ENCODE peak calls at places on chromosomes 2 and 18, in ten cellular contexts. One of them, this sample, is unnamed.
A peak's percentile ranks its signal among the peaks of the same experiment; 100 is the strongest.

GRCh38 chr2:219205981-219206441 is 571 bp upstream of the ZFAND2B start:
- DNase-seq in COR-L47: no peak
- DNase-seq in Peyer's patch: no peak
- DNase-seq in EL: no peak
- DNase-seq in NCI-H1417: no peak
- DNase-seq in activated CD8-positive, alpha-beta memory T cell treated with anti-CD3 and anti-CD28 coated beads, Interleukin-2, amount 50 U/mL, for 48 hours: no peak
- DNase-seq in LHCN-M2: no peak
- DNase-seq in activated CD8-positive, alpha-beta T cell treated with anti-CD3 and anti-CD28 coated beads for 36 hours: no peak
- DNase-seq in AG04450: no peak
- DNase-seq in HTR-8/SVneo: no peak
- DNase-seq in this sample: no peak

GRCh38 chr2:185279999-185280398 is 458.6 kb upstream of the FSIP2 start:
- DNase-seq in COR-L47: peak; percentile 3
- DNase-seq in HTR-8/SVneo: no peak
- DNase-seq in activated CD8-positive, alpha-beta T cell treated with anti-CD3 and anti-CD28 coated beads for 36 hours: no peak
- DNase-seq in EL: no peak
- DNase-seq in LHCN-M2: peak; percentile 24
- DNase-seq in AG04450: no peak
- DNase-seq in Peyer's patch: no peak
- DNase-seq in activated CD8-positive, alpha-beta memory T cell treated with anti-CD3 and anti-CD28 coated beads, Interleukin-2, amount 50 U/mL, for 48 hours: no peak
- DNase-seq in NCI-H1417: no peak
- DNase-seq in this sample: no peak

GRCh38 chr18:75075016-75075305 is 134.0 kb downstream of the PTGR3 start:
- DNase-seq in HTR-8/SVneo: no peak
- DNase-seq in LHCN-M2: no peak
- DNase-seq in Peyer's patch: no peak
- DNase-seq in activated CD8-positive, alpha-beta memory T cell treated with anti-CD3 and anti-CD28 coated beads, Interleukin-2, amount 50 U/mL, for 48 hours: no peak
- DNase-seq in activated CD8-positive, alpha-beta T cell treated with anti-CD3 and anti-CD28 coated beads for 36 hours: no peak
- DNase-seq in NCI-H1417: no peak
- DNase-seq in EL: no peak
- DNase-seq in COR-L47: no peak
- DNase-seq in AG04450: no peak
- DNase-seq in this sample: no peak

GRCh38 chr2:235026649-235027557 is 75.1 kb downstream of the SH3BP4 start:
- DNase-seq in AG04450: no peak
- DNase-seq in activated CD8-positive, alpha-beta T cell treated with anti-CD3 and anti-CD28 coated beads for 36 hours: no peak
- DNase-seq in NCI-H1417: peak; percentile 25
- DNase-seq in EL: peak; percentile 69
- DNase-seq in HTR-8/SVneo: peak; percentile 45
- DNase-seq in COR-L47: peak; percentile 86
- DNase-seq in LHCN-M2: peak; percentile 75
- DNase-seq in activated CD8-positive, alpha-beta memory T cell treated with anti-CD3 and anti-CD28 coated beads, Interleukin-2, amount 50 U/mL, for 48 hours: no peak
- DNase-seq in Peyer's patch: peak; percentile 86
- DNase-seq in this sample: peak; percentile 64

GRCh38 chr2:239257511-239257937 is 143.3 kb downstream of the HDAC4 start:
- DNase-seq in LHCN-M2: peak; percentile 85
- DNase-seq in activated CD8-positive, alpha-beta memory T cell treated with anti-CD3 and anti-CD28 coated beads, Interleukin-2, amount 50 U/mL, for 48 hours: no peak
- DNase-seq in EL: peak; percentile 86
- DNase-seq in NCI-H1417: no peak
- DNase-seq in HTR-8/SVneo: peak; percentile 50
- DNase-seq in AG04450: peak; percentile 70
- DNase-seq in Peyer's patch: no peak
- DNase-seq in activated CD8-positive, alpha-beta T cell treated with anti-CD3 and anti-CD28 coated beads for 36 hours: peak; percentile 63
- DNase-seq in COR-L47: no peak
- DNase-seq in this sample: peak; percentile 81

GRCh38 chr18:9869713-9870430 is 15.9 kb upstream of the TXNDC2 start:
- DNase-seq in COR-L47: no peak
- DNase-seq in NCI-H1417: no peak
- DNase-seq in AG04450: no peak
- DNase-seq in HTR-8/SVneo: peak; percentile 56
- DNase-seq in activated CD8-positive, alpha-beta memory T cell treated with anti-CD3 and anti-CD28 coated beads, Interleukin-2, amount 50 U/mL, for 48 hours: no peak
- DNase-seq in EL: peak; percentile 85
- DNase-seq in activated CD8-positive, alpha-beta T cell treated with anti-CD3 and anti-CD28 coated beads for 36 hours: no peak
- DNase-seq in Peyer's patch: peak; percentile 59
- DNase-seq in LHCN-M2: peak; percentile 78
- DNase-seq in this sample: peak; percentile 70

GRCh38 chr2:233430091-233430490 is 75.8 kb downstream of the DGKD start:
- DNase-seq in LHCN-M2: no peak
- DNase-seq in AG04450: no peak
- DNase-seq in Peyer's patch: peak; percentile 15
- DNase-seq in HTR-8/SVneo: peak; percentile 56
- DNase-seq in activated CD8-positive, alpha-beta memory T cell treated with anti-CD3 and anti-CD28 coated beads, Interleukin-2, amount 50 U/mL, for 48 hours: no peak
- DNase-seq in COR-L47: no peak
- DNase-seq in activated CD8-positive, alpha-beta T cell treated with anti-CD3 and anti-CD28 coated beads for 36 hours: no peak
- DNase-seq in NCI-H1417: no peak
- DNase-seq in EL: peak; percentile 88
- DNase-seq in this sample: no peak

GRCh38 chr18:24878289-24878688 is 417.9 kb downstream of the HRH4 start:
- DNase-seq in activated CD8-positive, alpha-beta T cell treated with anti-CD3 and anti-CD28 coated beads for 36 hours: no peak
- DNase-seq in COR-L47: peak; percentile 56
- DNase-seq in AG04450: no peak
- DNase-seq in NCI-H1417: peak; percentile 46
- DNase-seq in LHCN-M2: peak; percentile 60
- DNase-seq in Peyer's patch: no peak
- DNase-seq in EL: peak; percentile 13
- DNase-seq in activated CD8-positive, alpha-beta memory T cell treated with anti-CD3 and anti-CD28 coated beads, Interleukin-2, amount 50 U/mL, for 48 hours: no peak
- DNase-seq in HTR-8/SVneo: no peak
- DNase-seq in this sample: peak; percentile 58

GRCh38 chr2:69309336-69310048 is 77.5 kb downstream of the GFPT1 start:
- DNase-seq in AG04450: no peak
- DNase-seq in activated CD8-positive, alpha-beta T cell treated with anti-CD3 and anti-CD28 coated beads for 36 hours: no peak
- DNase-seq in EL: no peak
- DNase-seq in activated CD8-positive, alpha-beta memory T cell treated with anti-CD3 and anti-CD28 coated beads, Interleukin-2, amount 50 U/mL, for 48 hours: no peak
- DNase-seq in NCI-H1417: peak; percentile 26
- DNase-seq in Peyer's patch: peak; percentile 82
- DNase-seq in HTR-8/SVneo: no peak
- DNase-seq in COR-L47: peak; percentile 79
- DNase-seq in LHCN-M2: peak; percentile 76
- DNase-seq in this sample: peak; percentile 79

GRCh38 chr2:57549642-57550102 is 496.9 kb upstream of the VRK2 start:
- DNase-seq in LHCN-M2: peak; percentile 31
- DNase-seq in NCI-H1417: peak; percentile 50
- DNase-seq in HTR-8/SVneo: peak; percentile 7
- DNase-seq in activated CD8-positive, alpha-beta memory T cell treated with anti-CD3 and anti-CD28 coated beads, Interleukin-2, amount 50 U/mL, for 48 hours: no peak
- DNase-seq in COR-L47: peak; percentile 4
- DNase-seq in Peyer's patch: no peak
- DNase-seq in AG04450: no peak
- DNase-seq in activated CD8-positive, alpha-beta T cell treated with anti-CD3 and anti-CD28 coated beads for 36 hours: peak; percentile 2
- DNase-seq in EL: peak; percentile 14
- DNase-seq in this sample: peak; percentile 21

GRCh38 chr2:55616509-55617159 is 788 bp downstream of the PPP4R3B start:
- DNase-seq in LHCN-M2: peak; percentile 77
- DNase-seq in NCI-H1417: peak; percentile 54
- DNase-seq in COR-L47: peak; percentile 10
- DNase-seq in HTR-8/SVneo: peak; percentile 38
- DNase-seq in EL: peak; percentile 48
- DNase-seq in activated CD8-positive, alpha-beta memory T cell treated with anti-CD3 and anti-CD28 coated beads, Interleukin-2, amount 50 U/mL, for 48 hours: peak; percentile 61
- DNase-seq in activated CD8-positive, alpha-beta T cell treated with anti-CD3 and anti-CD28 coated beads for 36 hours: peak; percentile 49
- DNase-seq in AG04450: no peak
- DNase-seq in Peyer's patch: peak; percentile 56
- DNase-seq in this sample: peak; percentile 55

GRCh38 chr2:217912030-217913024 is 90.5 kb downstream of the TNS1 start:
- DNase-seq in activated CD8-positive, alpha-beta memory T cell treated with anti-CD3 and anti-CD28 coated beads, Interleukin-2, amount 50 U/mL, for 48 hours: no peak
- DNase-seq in Peyer's patch: no peak
- DNase-seq in HTR-8/SVneo: no peak
- DNase-seq in AG04450: no peak
- DNase-seq in LHCN-M2: no peak
- DNase-seq in NCI-H1417: no peak
- DNase-seq in COR-L47: no peak
- DNase-seq in activated CD8-positive, alpha-beta T cell treated with anti-CD3 and anti-CD28 coated beads for 36 hours: no peak
- DNase-seq in EL: no peak
- DNase-seq in this sample: no peak

GRCh38 chr2:95149397-95149984 is 10.2 kb downstream of the ZNF514 start:
- DNase-seq in LHCN-M2: peak; percentile 9
- DNase-seq in Peyer's patch: no peak
- DNase-seq in activated CD8-positive, alpha-beta T cell treated with anti-CD3 and anti-CD28 coated beads for 36 hours: no peak
- DNase-seq in activated CD8-positive, alpha-beta memory T cell treated with anti-CD3 and anti-CD28 coated beads, Interleukin-2, amount 50 U/mL, for 48 hours: no peak
- DNase-seq in AG04450: no peak
- DNase-seq in NCI-H1417: no peak
- DNase-seq in HTR-8/SVneo: no peak
- DNase-seq in EL: no peak
- DNase-seq in COR-L47: no peak
- DNase-seq in this sample: no peak

GRCh38 chr2:189096769-189097447 is 82.7 kb downstream of the COL5A2 start:
- DNase-seq in NCI-H1417: no peak
- DNase-seq in Peyer's patch: no peak
- DNase-seq in activated CD8-positive, alpha-beta T cell treated with anti-CD3 and anti-CD28 coated beads for 36 hours: no peak
- DNase-seq in COR-L47: no peak
- DNase-seq in AG04450: peak; percentile 71
- DNase-seq in activated CD8-positive, alpha-beta memory T cell treated with anti-CD3 and anti-CD28 coated beads, Interleukin-2, amount 50 U/mL, for 48 hours: no peak
- DNase-seq in LHCN-M2: peak; percentile 93
- DNase-seq in HTR-8/SVneo: peak; percentile 57
- DNase-seq in EL: peak; percentile 92
- DNase-seq in this sample: peak; percentile 32